ENCODE peak calls at places on chromosomes 6 and 20, in four cellular contexts. K is adrenal gland, G is brain microvascular endothelial cell, V is astrocyte of the spinal cord. F is an unnamed sample.

GRCh38 chr6:158154816-158155215 is 13.2 kb downstream of the SERAC1 start:
- DNase-seq in K (no peak), G (no peak), V (no peak), F (no peak)

GRCh38 chr6:25280617-25280990 is 1.4 kb downstream of the CARMIL1 start:
- DNase-seq in K (no peak), G (no peak), V (no peak), F (no peak)

GRCh38 chr6:136553166-136553787 is 3.1 kb upstream of the MAP7 start:
- DNase-seq in K (no peak), G (no peak), V (no peak), F (no peak)

GRCh38 chr6:110558575-110558974 is 82.2 kb upstream of the SLC22A16 start:
- DNase-seq in K (no peak), G (no peak), V (no peak), F (no peak)

GRCh38 chr6:3268680-3269079 is 9.9 kb downstream of the PSMG4 start:
- DNase-seq in K (no peak), G (no peak), V (no peak), F (no peak)

GRCh38 chr6:11244387-11245126 is 12.1 kb upstream of the NEDD9 start:
- DNase-seq in K (no peak), G (no peak), V (no peak), F (no peak)

GRCh38 chr6:26270903-26271639 is 93.9 kb upstream of the BTN3A2 start:
- DNase-seq in K (peak), G (peak), V (peak), F (peak)

GRCh38 chr20:12936020-12936419 is 72.8 kb upstream of the SPTLC3 start:
- DNase-seq in K (no peak), G (no peak), V (no peak), F (no peak)

GRCh38 chr6:10414766-10415592 is at the start of gene TFAP2A:
- DNase-seq in K (no peak), G (peak), V (no peak), F (peak)

GRCh38 chr20:48096957-48097890 is 311.9 kb upstream of the SULF2 start:
- DNase-seq in K (no peak), G (no peak), V (no peak), F (no peak)

GRCh38 chr6:133966654-133967300 is 13.8 kb downstream of the TBPL1 start:
- DNase-seq in K (no peak), G (no peak), V (no peak), F (no peak)
- H3K4me3 ChIP-seq in K (no peak), G (no peak), V (no peak), F (no peak)

DNA sequence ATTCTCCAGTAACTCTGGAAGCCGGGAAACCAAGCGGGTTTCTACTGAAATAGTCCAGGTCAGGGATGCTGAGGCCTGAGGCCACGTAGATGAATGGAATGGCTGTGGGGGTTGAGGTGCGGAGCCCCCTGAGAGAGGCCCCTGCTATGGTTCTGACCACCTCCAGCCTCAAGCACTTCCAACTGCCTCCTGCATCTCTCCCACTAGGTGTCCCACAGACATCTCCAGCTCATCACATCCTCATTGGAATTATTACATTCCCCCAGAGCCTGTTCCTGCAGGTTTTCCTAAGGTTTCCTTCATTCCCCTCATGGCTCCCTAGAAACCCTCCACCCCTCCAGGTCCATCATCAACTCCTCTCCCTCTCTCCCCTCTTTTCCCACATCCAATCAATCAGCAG is 48.7 kb downstream of the UNC5CL start:
- DNase-seq in K (no peak), G (no peak), V (no peak), F (no peak)
- TF ChIP-seq CTCF in K (no peak), G (peak), V (peak), F (peak)

DNA sequence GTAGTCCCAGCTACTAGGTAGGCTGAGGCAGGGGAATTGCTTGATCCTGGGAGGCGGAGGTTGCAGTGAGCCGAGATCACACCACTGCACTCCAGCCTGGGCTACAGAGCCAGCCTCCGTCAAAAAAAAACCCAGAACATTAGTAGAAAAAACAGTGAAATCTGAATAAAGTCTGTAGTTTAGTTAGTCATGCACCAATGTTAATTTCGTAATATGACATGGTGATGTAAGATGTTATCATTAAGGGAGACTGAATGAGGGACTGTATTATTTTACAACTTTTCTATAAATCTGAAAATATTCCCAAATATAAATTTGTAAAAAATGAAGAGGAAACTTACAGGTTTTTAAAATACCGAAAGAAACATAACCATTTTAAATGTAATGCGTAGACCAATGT is 2.1 kb downstream of the GSTA4 start:
- DNase-seq in K (no peak), G (no peak), V (peak), F (peak)
- H3K4me3 ChIP-seq in K (no peak), G (no peak), V (no peak), F (peak)

GRCh38 chr6:54244430-54244829 is 63.8 kb upstream of the TINAG start:
- DNase-seq in K (no peak), G (no peak), V (peak), F (peak)
- TF ChIP-seq CTCF in K (peak), G (peak), V (peak), F (peak)

GRCh38 chr20:61443541-61444126 is 191.6 kb downstream of the CDH4 start:
- DNase-seq in K (no peak), G (no peak), V (peak), F (no peak)

GRCh38 chr20:61440548-61441055 is 188.5 kb downstream of the CDH4 start:
- DNase-seq in K (no peak), G (no peak), V (no peak), F (no peak)

GRCh38 chr20:61441537-61441936 is 189.5 kb downstream of the CDH4 start:
- DNase-seq in K (no peak), G (no peak), V (no peak), F (no peak)

GRCh38 chr20:61442718-61443117 is 190.7 kb downstream of the CDH4 start:
- DNase-seq in K (no peak), G (no peak), V (no peak), F (no peak)

GRCh38 chr20:61442075-61442670 is 190.1 kb downstream of the CDH4 start:
- DNase-seq in K (no peak), G (no peak), V (peak), F (no peak)
- H3K4me3 ChIP-seq in K (no peak), G (no peak), V (no peak), F (no peak)

GRCh38 chr20:33317424-33318095 is 34.5 kb downstream of the BPIFB1 start:
- DNase-seq in K (no peak), G (no peak), V (no peak), F (no peak)
- TF ChIP-seq CTCF in K (no peak), G (no peak), V (no peak), F (no peak)

DNA sequence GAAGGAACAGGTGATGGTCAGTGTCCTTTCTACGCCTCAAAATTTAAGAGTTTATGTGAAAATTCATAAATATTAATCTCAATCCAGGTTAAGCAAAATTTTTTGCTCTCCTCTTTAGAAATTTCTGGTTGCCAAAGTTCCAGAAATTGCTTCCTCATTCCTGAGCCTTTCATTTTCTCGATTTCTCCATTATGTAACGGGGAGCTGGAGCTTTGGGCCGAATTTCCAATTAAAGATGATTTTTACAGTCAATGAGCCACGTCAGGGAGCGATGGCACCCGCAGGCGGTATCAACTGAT is 35.8 kb upstream of the PRND start:
- DNase-seq in K (no peak), G (no peak), V (no peak), F (no peak)
- H3K4me3 ChIP-seq in K (no peak), G (peak), V (peak), F (peak)

DNA sequence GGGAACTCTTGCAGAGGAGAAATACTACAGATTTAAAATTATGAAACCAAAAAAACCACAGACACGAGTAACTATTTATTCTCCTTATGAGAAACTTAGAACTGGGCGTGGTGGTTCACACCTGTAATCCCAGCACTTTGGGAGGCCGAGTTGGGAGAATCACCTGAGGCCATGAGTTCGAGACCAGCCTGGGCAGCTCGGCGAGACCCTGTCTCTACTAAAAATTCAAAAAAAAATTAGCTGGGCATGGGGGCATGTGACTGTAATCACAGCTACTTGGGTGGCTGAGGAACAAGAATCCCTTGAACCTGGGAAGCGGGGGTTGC is 36.8 kb downstream of the SSR1 start:
- DNase-seq in K (no peak), G (no peak), V (no peak), F (no peak)
- TF ChIP-seq CTCF in K (no peak), G (no peak), V (no peak), F (no peak)

GRCh38 chr6:32952817-32953739 is at the start of gene HLA-DMA:
- DNase-seq in K (peak), G (peak), V (peak), F (peak)
- H3K4me3 ChIP-seq in K (no peak), G (no peak), V (no peak), F (no peak)

DNA sequence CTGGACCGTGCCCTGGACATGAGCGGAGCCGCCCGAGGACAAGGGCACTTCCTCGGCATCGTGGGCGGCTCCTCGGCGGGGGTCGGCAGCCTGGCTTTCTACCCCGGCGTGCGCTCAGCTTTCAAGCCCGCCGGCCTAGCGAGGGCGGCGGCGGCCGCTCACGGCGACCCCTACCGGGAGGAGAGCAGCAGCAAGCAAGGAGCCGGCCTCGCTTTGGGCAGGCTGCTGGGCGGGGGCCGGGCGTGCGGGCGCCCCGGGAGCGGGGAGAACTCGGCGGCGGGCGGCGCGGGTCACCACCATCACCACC is 6.7 kb downstream of the PRDM13 start:
- DNase-seq in K (no peak), G (no peak), V (no peak), F (peak)
- TF ChIP-seq CTCF in K (no peak), G (peak), V (peak), F (no peak)

F was measured in foreskin fibroblast.